ENCODE peak calls at places on chromosomes 1 and 21, in five cellular contexts. X is dorsolateral prefrontal cortex, N is choroid plexus epithelial cell, C is HT1080, L is astrocyte. D is an unnamed sample.

GRCh38 chr1:54323324-54323739 is 82.9 kb downstream of the SSBP3 start:
- DNase-seq in X (no peak), N (no peak), C (no peak), L (no peak), D (no peak)

GRCh38 chr1:19028110-19028509 is 71.6 kb upstream of the IFFO2 start:
- DNase-seq in X (no peak), N (no peak), C (no peak), L (no peak), D (no peak)

GRCh38 chr1:29197590-29197924 is 15.9 kb upstream of the SRSF4 start:
- DNase-seq in X (no peak), N (peak), C (peak), L (no peak), D (peak)

GRCh38 chr21:33860332-33860879 is 55.2 kb downstream of the ATP5PO start:
- DNase-seq in X (no peak), N (no peak), C (no peak), L (no peak), D (no peak)

GRCh38 chr21:38247738-38248509 is 8.9 kb upstream of the KCNJ15 start:
- DNase-seq in X (no peak), N (no peak), C (no peak), L (no peak), D (no peak)

GRCh38 chr1:117562581-117563491 is 43.0 kb upstream of the TENT5C start:
- DNase-seq in X (peak), N (no peak), C (no peak), L (no peak), D (no peak)

GRCh38 chr1:1023700-1024099 is 3.8 kb downstream of the AGRN start:
- DNase-seq in X (no peak), N (no peak), C (no peak), L (no peak), D (no peak)

GRCh38 chr1:55781944-55782482 is 566.8 kb upstream of the USP24 start:
- DNase-seq in X (no peak), N (peak), C (peak), L (peak), D (peak)

GRCh38 chr1:234845836-234846235 is 235.9 kb upstream of the IRF2BP2 start:
- DNase-seq in X (no peak), N (no peak), C (no peak), L (no peak), D (no peak)

GRCh38 chr1:8350914-8351684 is 33.2 kb downstream of the SLC45A1 start:
- DNase-seq in X (no peak), N (no peak), C (no peak), L (no peak), D (no peak)

GRCh38 chr1:19967808-19968207 is 11.6 kb downstream of the PLA2G2A start:
- DNase-seq in X (no peak), N (no peak), C (no peak), L (no peak), D (no peak)

GRCh38 chr1:20115479-20115878 is 3.9 kb downstream of the PLA2G2D start:
- DNase-seq in X (no peak), N (no peak), C (no peak), L (no peak), D (no peak)

GRCh38 chr1:32774464-32774808 is 42.7 kb downstream of the YARS1 start:
- DNase-seq in X (no peak), N (no peak), C (no peak), L (no peak), D (no peak)

GRCh38 chr1:212526111-212526491 is 82.5 kb upstream of the ATF3 start:
- DNase-seq in X (no peak), N (no peak), C (no peak), L (no peak), D (no peak)

GRCh38 chr1:37137018-37137417 is 102.7 kb upstream of the GRIK3 start:
- DNase-seq in X (no peak), N (no peak), C (no peak), L (no peak), D (no peak)

GRCh38 chr1:5972198-5972520 is 20.1 kb downstream of the NPHP4 start:
- DNase-seq in X (peak), N (no peak), C (no peak), L (no peak), D (no peak)

GRCh38 chr1:170354679-170355078 is 177.3 kb upstream of the GORAB start:
- DNase-seq in X (no peak), N (no peak), C (no peak), L (no peak), D (no peak)

GRCh38 chr1:205920159-205920558 is 23.1 kb downstream of the SLC26A9 start:
- DNase-seq in X (peak), N (peak), C (no peak), L (peak), D (peak)

GRCh38 chr1:7585216-7585907 is 185.7 kb upstream of the VAMP3 start:
- DNase-seq in X (no peak), N (no peak), C (no peak), L (no peak), D (no peak)

GRCh38 chr1:1630965-1631792 is 794 bp upstream of the MMP23B start:
- DNase-seq in X (no peak), N (peak), C (no peak), L (no peak), D (peak)

GRCh38 chr1:79042117-79042516 is 35.6 kb upstream of the ADGRL4 start:
- DNase-seq in X (no peak), N (peak), C (peak), L (peak), D (peak)

GRCh38 chr1:41856361-41857285 is 62.1 kb downstream of the HIVEP3 start:
- DNase-seq in X (no peak), N (peak), C (no peak), L (peak), D (peak)

GRCh38 chr1:25530348-25531081 is 12.9 kb upstream of the LDLRAP1 start:
- DNase-seq in X (no peak), N (no peak), C (no peak), L (no peak), D (no peak)

GRCh38 chr1:216670118-216670870 is 52.9 kb downstream of the ESRRG start:
- DNase-seq in X (no peak), N (no peak), C (peak), L (no peak), D (peak)

GRCh38 chr21:15549671-15550070 is 180.1 kb upstream of the USP25 start:
- DNase-seq in X (no peak), N (peak), C (no peak), L (peak), D (no peak)

GRCh38 chr1:108070662-108071061 is 105.7 kb upstream of the VAV3 start:
- DNase-seq in X (no peak), N (no peak), C (no peak), L (no peak), D (no peak)

GRCh38 chr1:205572426-205572825 is 59.4 kb downstream of the ELK4 start:
- DNase-seq in X (no peak), N (no peak), C (no peak), L (no peak), D (no peak)

GRCh38 chr1:231100393-231100792 is 60.3 kb upstream of the FAM89A start:
- DNase-seq in X (no peak), N (no peak), C (no peak), L (no peak), D (no peak)

GRCh38 chr1:19344372-19344810 is 32.3 kb downstream of the SLC66A1 start:
- DNase-seq in X (peak), N (peak), C (peak), L (no peak), D (peak)

GRCh38 chr1:208242186-208242585 is 2.0 kb downstream of the PLXNA2 start:
- DNase-seq in X (no peak), N (no peak), C (no peak), L (no peak), D (no peak)

D was measured in fibroblast of lung.